ENCODE peak calls at places on chromosomes 12 and 14, in four cellular contexts. B is uterus, J is AG04450, O is BE2C. V is an unnamed sample.

GRCh38 chr14:76894308-76894707 is 68.1 kb downstream of the LRRC74A start:
- DNase-seq in O (no peak), B (no peak), J (no peak), V (no peak)

GRCh38 chr12:13376627-13377373 is 180.3 kb downstream of the EMP1 start:
- DNase-seq in O (no peak), J (no peak), B (no peak), V (peak; percentile 71)

GRCh38 chr12:110007874-110008273 is 8.6 kb downstream of the ANKRD13A start:
- DNase-seq in J (no peak), O (no peak), B (no peak), V (no peak)

GRCh38 chr12:104578453-104578852 is 121.7 kb downstream of the CHST11 start:
- DNase-seq in J (no peak), B (no peak), O (no peak), V (peak; percentile 69)

GRCh38 chr14:94385553-94386057 is 2.8 kb downstream of the SERPINA1 start:
- DNase-seq in O (no peak), J (no peak), B (no peak), V (no peak)

GRCh38 chr12:130951636-130952035 is 2.1 kb upstream of the ADGRD1 start:
- DNase-seq in J (no peak), O (no peak), B (no peak), V (no peak)

GRCh38 chr12:111578276-111578970 is 20.7 kb downstream of the ATXN2 start:
- DNase-seq in O (no peak), J (peak; percentile 51), B (no peak), V (peak; percentile 61)

GRCh38 chr14:56247495-56248087 is 129.4 kb downstream of the PELI2 start:
- DNase-seq in J (no peak), B (no peak), O (no peak), V (no peak)

GRCh38 chr12:262817-263216 is at the start of gene SLC6A13:
- DNase-seq in B (no peak), O (no peak), J (no peak), V (peak; percentile 37)

GRCh38 chr12:110640275-110641025 is 26.5 kb downstream of the TCTN1 start:
- DNase-seq in B (no peak), J (no peak), O (no peak), V (no peak)

DNA sequence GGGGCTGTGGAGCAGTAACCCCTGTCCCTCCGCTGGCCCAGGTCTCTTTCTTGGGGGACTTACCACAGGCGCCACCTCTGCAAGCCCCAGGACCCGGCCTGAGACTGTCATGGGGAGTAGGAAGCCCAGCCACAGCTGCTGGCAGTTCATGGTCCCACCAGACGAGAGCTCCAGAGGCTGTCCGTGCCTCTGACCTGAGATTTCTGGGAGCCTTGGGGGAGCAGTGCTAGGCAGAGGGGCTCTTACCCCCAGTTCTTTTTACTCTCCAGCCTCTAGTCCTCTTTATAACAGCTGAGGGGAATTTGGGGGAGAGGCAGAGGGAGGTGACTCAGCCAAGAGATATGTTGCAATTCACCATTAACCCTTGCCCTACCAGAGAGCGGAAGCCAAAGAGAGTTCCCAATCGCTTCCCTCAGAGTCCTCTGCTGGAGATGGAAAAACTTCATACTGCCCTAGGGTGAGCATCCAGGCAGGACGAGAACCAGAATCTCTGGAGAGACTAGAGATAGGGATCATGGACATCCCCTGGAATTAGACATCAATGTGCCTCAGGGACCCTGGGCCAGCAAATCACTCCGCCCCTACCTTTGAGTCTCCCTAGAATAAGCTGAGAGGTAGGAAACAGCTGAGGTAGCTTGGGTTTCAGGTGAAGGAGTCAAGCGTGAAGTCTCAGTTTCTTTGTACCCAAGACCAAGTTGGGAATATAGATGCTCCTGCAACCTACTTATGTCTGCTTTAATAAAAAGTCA is at the start of gene MMP19:
- DNase-seq in B (peak; percentile 70), J (peak; percentile 62), O (no peak), V (no peak)
- H3K4me3 ChIP-seq in B (peak within 1 kb of the TSS; percentile 54), J (peak within 1 kb of the TSS; percentile 86), O (no peak within 1 kb of the TSS), V (no peak within 1 kb of the TSS)

DNA sequence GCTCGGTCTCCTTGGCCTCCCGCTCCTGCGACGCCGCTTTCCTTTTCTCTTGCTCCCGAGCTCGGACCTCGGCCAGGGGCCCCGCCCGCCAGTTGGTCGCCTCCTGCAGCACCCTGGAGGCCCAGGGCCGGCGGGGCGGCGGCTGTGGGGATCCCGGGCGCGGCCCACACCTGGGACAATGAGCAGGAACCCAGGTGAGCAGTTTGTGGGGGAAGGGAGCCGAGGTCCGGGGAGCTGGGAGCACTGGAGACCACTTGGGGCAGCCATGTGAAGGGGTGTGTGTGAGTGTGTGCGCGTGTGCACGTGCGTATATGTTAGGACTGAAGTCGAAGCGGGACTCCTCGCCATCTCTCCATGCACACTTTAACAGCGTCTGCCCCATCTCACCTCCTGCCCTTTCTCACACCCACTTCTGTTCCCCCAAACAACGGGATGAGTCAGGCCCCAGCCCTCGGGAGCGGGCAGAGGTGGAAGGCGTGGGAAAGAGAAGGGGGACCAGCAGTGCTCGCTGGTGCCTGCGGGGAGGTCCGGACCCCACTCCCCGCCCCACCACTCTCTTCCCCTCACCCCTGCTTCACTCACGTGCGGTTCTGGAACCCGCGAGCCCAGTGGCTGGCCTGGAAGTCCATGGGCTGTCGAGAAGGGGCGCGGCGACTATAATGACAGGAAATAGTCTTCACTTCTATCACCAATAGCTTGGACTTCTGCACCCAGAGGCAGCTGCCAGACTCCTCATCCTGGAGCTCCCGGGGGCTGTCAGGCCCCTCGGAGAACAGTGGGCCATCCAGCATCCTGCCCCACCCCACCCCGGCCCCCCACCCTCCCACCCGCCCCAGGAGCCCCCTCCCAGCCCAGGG is 450 bp downstream of the DDN start:
- DNase-seq in B (no peak), O (no peak), J (no peak), V (no peak)
- H3K27me3 ChIP-seq in B (peaks cover 34% of the 10 kb centered on the region), O (no peaks in the 10 kb centered on the region), J (peaks cover 15% of the 10 kb centered on the region), V (peaks cover 59% of the 10 kb centered on the region)

DNA sequence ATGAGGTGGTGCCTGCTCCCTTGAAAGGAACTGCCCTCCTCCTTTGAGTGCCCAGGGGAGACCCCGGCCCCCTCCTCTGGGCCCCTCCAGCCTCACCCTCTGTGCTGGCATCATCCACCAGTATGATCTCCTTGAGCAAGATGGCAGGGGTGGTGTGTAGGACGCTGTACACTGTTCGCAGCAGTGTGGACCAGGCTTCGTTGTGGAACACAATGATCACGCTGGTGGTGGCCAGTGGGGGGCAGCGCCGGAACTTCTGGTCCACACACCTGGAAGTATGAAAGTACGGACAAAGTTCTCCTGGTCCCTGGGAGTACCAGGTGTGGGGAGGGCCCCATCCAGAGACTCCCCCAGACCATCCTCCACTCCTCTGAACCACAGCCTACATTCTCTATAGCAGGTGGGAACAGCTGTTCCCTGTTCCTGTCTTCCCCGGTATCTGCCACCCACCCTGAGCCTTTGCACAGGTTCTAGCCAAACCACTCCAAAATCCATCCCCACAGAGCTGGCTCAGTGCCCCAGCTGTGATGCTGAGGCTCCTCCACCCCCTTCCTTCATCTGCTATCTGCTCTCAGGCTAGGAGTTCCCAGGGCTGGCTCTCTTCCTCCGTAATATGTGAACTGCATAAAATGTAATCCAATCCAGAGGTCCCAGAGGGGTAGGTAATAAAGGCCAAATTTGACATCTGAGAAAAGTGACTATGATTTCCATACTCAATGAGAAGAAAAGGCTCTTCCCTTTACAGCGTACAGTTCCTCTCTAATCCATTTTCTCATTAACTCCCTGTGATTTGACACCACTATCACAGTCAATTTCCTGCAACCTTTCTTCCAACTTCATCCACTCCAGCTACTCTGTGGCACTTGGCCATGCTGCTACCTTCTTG is 13.9 kb downstream of the GALNT6 start:
- DNase-seq in O (no peak), J (no peak), B (no peak), V (no peak)
- TF ChIP-seq CTCF in O (peak; percentile 21), J (no peak), B (no peak), V (no peak)

GRCh38 chr14:28461379-28461778 is 305.2 kb upstream of the FOXG1 start:
- DNase-seq in B (no peak), O (no peak), J (no peak), V (no peak)
- H3K4me3 ChIP-seq in B (no peak overlapping the region), O (no peak overlapping the region), J (no peak overlapping the region), V (no peak overlapping the region)

GRCh38 chr14:101082036-101082435 is 178.5 kb upstream of the RTL1 start:
- DNase-seq in B (no peak), O (no peak), J (no peak), V (no peak)

GRCh38 chr14:101083564-101084435 is 180.3 kb upstream of the RTL1 start:
- DNase-seq in B (no peak), J (no peak), O (peak; percentile 68), V (no peak)

GRCh38 chr14:101082436-101083384 is 179.2 kb upstream of the RTL1 start:
- DNase-seq in B (no peak), J (no peak), O (no peak), V (no peak)

GRCh38 chr14:101078892-101079221 is 175.3 kb upstream of the RTL1 start:
- DNase-seq in J (no peak), O (no peak), B (no peak), V (no peak)

GRCh38 chr14:101080922-101081593 is 177.5 kb upstream of the RTL1 start:
- DNase-seq in B (no peak), J (no peak), O (no peak), V (no peak)
- H3K27me3 ChIP-seq in B (peaks cover 8% of the 10 kb centered on the region), J (no peaks in the 10 kb centered on the region), O (no peaks in the 10 kb centered on the region), V (no peaks in the 10 kb centered on the region)

DNA sequence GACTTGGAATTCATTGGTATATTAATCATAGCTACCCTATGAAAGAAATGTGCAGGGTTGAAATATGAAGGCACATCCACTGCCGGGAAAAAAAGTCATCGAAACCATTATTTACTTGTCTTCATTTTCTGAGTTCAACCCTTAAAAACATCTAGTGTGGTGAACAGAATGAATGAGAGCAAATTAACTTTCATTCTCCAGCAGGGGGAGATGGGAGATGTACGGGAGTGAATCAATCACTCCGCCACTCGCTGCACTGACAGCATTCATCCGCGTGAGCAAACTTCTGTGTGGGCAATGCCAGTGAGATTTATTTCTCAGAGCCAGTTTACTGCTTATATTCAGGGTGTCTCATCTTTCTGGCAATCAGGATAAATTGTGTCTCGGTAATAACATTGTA is 463.5 kb upstream of the MIS18BP1 start:
- DNase-seq in J (no peak), O (peak; percentile 59), B (no peak), V (no peak)
- TF ChIP-seq CTCF in J (no peak), O (peak; percentile 71), B (no peak), V (peak; percentile 60)

GRCh38 chr12:124464830-124465229 is 102.6 kb downstream of the NCOR2 start:
- DNase-seq in B (no peak), J (no peak), O (no peak), V (no peak)

GRCh38 chr12:124464062-124464461 is 103.3 kb downstream of the NCOR2 start:
- DNase-seq in O (no peak), J (no peak), B (no peak), V (no peak)

GRCh38 chr12:124465473-124465872 is 101.9 kb downstream of the NCOR2 start:
- DNase-seq in B (no peak), O (no peak), J (no peak), V (no peak)

GRCh38 chr12:124469193-124469888 is 98.1 kb downstream of the NCOR2 start:
- DNase-seq in B (no peak), J (no peak), O (no peak), V (no peak)

GRCh38 chr12:124466200-124467128 is 100.9 kb downstream of the NCOR2 start:
- DNase-seq in O (no peak), J (no peak), B (no peak), V (no peak)
- H3K4me3 ChIP-seq in O (no peak overlapping the region), J (no peak overlapping the region), B (no peak overlapping the region), V (no peak overlapping the region)

GRCh38 chr12:54134850-54135249 is 53.9 kb downstream of the SMUG1 start:
- DNase-seq in O (peak; percentile 37), B (no peak), J (no peak), V (no peak)
- H3K27me3 ChIP-seq in O (no peaks in the 10 kb centered on the region), B (no peaks in the 10 kb centered on the region), J (peaks cover 64% of the 10 kb centered on the region), V (peaks cover 4% of the 10 kb centered on the region)